ENCODE peak calls at places on chromosomes 3 and 15, in ten cellular contexts. One of them, this sample, is unnamed.

GRCh38 chr15:74396445-74397238 is 29.2 kb upstream of the CYP11A1 start:
- DNase-seq in fibroblast of lung: peak
- DNase-seq in hepatocyte: peak
- DNase-seq in epithelial cell of esophagus: peak
- DNase-seq in AG10803: peak
- DNase-seq in skeletal muscle cell: no peak
- DNase-seq in A549: peak
- DNase-seq in body of pancreas: no peak
- DNase-seq in neural progenitor cell: no peak
- DNase-seq in ascending aorta: no peak
- DNase-seq in this sample: peak

GRCh38 chr3:126895178-126896066 is 87.5 kb upstream of the PLXNA1 start:
- DNase-seq in fibroblast of lung: no peak
- DNase-seq in hepatocyte: no peak
- DNase-seq in epithelial cell of esophagus: peak
- DNase-seq in AG10803: peak
- DNase-seq in skeletal muscle cell: no peak
- DNase-seq in A549: peak
- DNase-seq in body of pancreas: peak
- DNase-seq in neural progenitor cell: no peak
- DNase-seq in ascending aorta: peak
- DNase-seq in this sample: no peak

GRCh38 chr3:43001094-43001553 is 22.0 kb downstream of the GASK1A start:
- DNase-seq in fibroblast of lung: peak
- DNase-seq in hepatocyte: peak
- DNase-seq in epithelial cell of esophagus: peak
- DNase-seq in AG10803: peak
- DNase-seq in skeletal muscle cell: peak
- DNase-seq in A549: no peak
- DNase-seq in body of pancreas: peak
- DNase-seq in neural progenitor cell: no peak
- DNase-seq in ascending aorta: peak
- DNase-seq in this sample: no peak

GRCh38 chr3:175852560-175852959 is 993.4 kb downstream of the NAALADL2 start:
- DNase-seq in fibroblast of lung: no peak
- DNase-seq in hepatocyte: no peak
- DNase-seq in epithelial cell of esophagus: no peak
- DNase-seq in AG10803: no peak
- DNase-seq in skeletal muscle cell: no peak
- DNase-seq in A549: no peak
- DNase-seq in body of pancreas: no peak
- DNase-seq in neural progenitor cell: no peak
- DNase-seq in ascending aorta: no peak
- DNase-seq in this sample: no peak

GRCh38 chr3:194254032-194254431 is 97.1 kb downstream of the CPN2 start:
- DNase-seq in fibroblast of lung: no peak
- DNase-seq in hepatocyte: no peak
- DNase-seq in epithelial cell of esophagus: no peak
- DNase-seq in AG10803: no peak
- DNase-seq in skeletal muscle cell: no peak
- DNase-seq in A549: no peak
- DNase-seq in body of pancreas: no peak
- DNase-seq in neural progenitor cell: no peak
- DNase-seq in ascending aorta: no peak
- DNase-seq in this sample: peak

GRCh38 chr15:63292771-63293170 is 15.4 kb downstream of the APH1B start:
- DNase-seq in fibroblast of lung: peak
- DNase-seq in hepatocyte: no peak
- DNase-seq in epithelial cell of esophagus: peak
- DNase-seq in AG10803: peak
- DNase-seq in skeletal muscle cell: no peak
- DNase-seq in A549: no peak
- DNase-seq in body of pancreas: no peak
- DNase-seq in neural progenitor cell: no peak
- DNase-seq in ascending aorta: no peak
- DNase-seq in this sample: no peak

GRCh38 chr3:114539525-114539924 is 245.7 kb downstream of the TIGIT start:
- DNase-seq in fibroblast of lung: peak
- DNase-seq in hepatocyte: no peak
- DNase-seq in epithelial cell of esophagus: no peak
- DNase-seq in AG10803: no peak
- DNase-seq in skeletal muscle cell: no peak
- DNase-seq in A549: no peak
- DNase-seq in body of pancreas: no peak
- DNase-seq in neural progenitor cell: no peak
- DNase-seq in ascending aorta: no peak
- DNase-seq in this sample: no peak

GRCh38 chr15:82808634-82809041 is 790 bp upstream of the WHAMM start:
- DNase-seq in fibroblast of lung: no peak
- DNase-seq in hepatocyte: no peak
- DNase-seq in epithelial cell of esophagus: no peak
- DNase-seq in AG10803: no peak
- DNase-seq in skeletal muscle cell: no peak
- DNase-seq in A549: no peak
- DNase-seq in body of pancreas: no peak
- DNase-seq in neural progenitor cell: no peak
- DNase-seq in ascending aorta: no peak
- DNase-seq in this sample: no peak

GRCh38 chr3:55202320-55202719 is 274.5 kb upstream of the LRTM1 start:
- DNase-seq in fibroblast of lung: peak
- DNase-seq in hepatocyte: no peak
- DNase-seq in epithelial cell of esophagus: no peak
- DNase-seq in AG10803: peak
- DNase-seq in skeletal muscle cell: peak
- DNase-seq in A549: no peak
- DNase-seq in body of pancreas: no peak
- DNase-seq in neural progenitor cell: no peak
- DNase-seq in ascending aorta: no peak
- DNase-seq in this sample: no peak

GRCh38 chr15:67812232-67812631 is 13.1 kb upstream of the SKOR1 start:
- DNase-seq in fibroblast of lung: no peak
- DNase-seq in hepatocyte: no peak
- DNase-seq in epithelial cell of esophagus: no peak
- DNase-seq in AG10803: no peak
- DNase-seq in skeletal muscle cell: no peak
- DNase-seq in A549: no peak
- DNase-seq in body of pancreas: no peak
- DNase-seq in neural progenitor cell: no peak
- DNase-seq in ascending aorta: peak
- DNase-seq in this sample: no peak
- H3K4me3 ChIP-seq in fibroblast of lung: no peak
- H3K4me3 ChIP-seq in hepatocyte: no peak
- H3K4me3 ChIP-seq in epithelial cell of esophagus: no peak
- H3K4me3 ChIP-seq in AG10803: no peak
- H3K4me3 ChIP-seq in skeletal muscle cell: no peak
- H3K4me3 ChIP-seq in A549: no peak
- H3K4me3 ChIP-seq in body of pancreas: no peak
- H3K4me3 ChIP-seq in neural progenitor cell: no peak
- H3K4me3 ChIP-seq in ascending aorta: no peak
- H3K4me3 ChIP-seq in this sample: no peak

DNA sequence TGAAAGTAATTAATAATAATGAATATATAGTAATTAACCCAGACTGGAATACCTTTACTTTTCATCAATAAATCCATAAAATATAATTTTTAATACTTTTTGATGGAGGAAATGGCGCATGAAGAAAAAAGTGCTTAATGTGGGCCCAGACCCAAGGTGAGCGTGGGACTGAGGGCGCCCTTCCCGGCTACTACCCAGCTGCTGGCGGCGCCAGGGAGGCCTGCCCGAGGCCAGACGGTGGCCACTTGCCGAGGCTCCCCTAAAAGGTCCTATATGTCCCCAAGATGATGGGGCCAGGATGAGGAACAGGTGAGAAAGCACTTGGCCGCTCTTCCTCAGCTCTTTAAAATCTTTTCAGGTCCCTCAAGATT is 29.1 kb downstream of the CCNL1 start:
- DNase-seq in fibroblast of lung: no peak
- DNase-seq in hepatocyte: no peak
- DNase-seq in epithelial cell of esophagus: no peak
- DNase-seq in AG10803: no peak
- DNase-seq in skeletal muscle cell: no peak
- DNase-seq in A549: no peak
- DNase-seq in body of pancreas: peak
- DNase-seq in neural progenitor cell: peak
- DNase-seq in ascending aorta: no peak
- DNase-seq in this sample: no peak
- H3K4me3 ChIP-seq in fibroblast of lung: no peak
- H3K4me3 ChIP-seq in hepatocyte: no peak
- H3K4me3 ChIP-seq in epithelial cell of esophagus: no peak
- H3K4me3 ChIP-seq in AG10803: no peak
- H3K4me3 ChIP-seq in skeletal muscle cell: no peak
- H3K4me3 ChIP-seq in A549: peak
- H3K4me3 ChIP-seq in body of pancreas: no peak
- H3K4me3 ChIP-seq in neural progenitor cell: no peak
- H3K4me3 ChIP-seq in ascending aorta: no peak
- H3K4me3 ChIP-seq in this sample: no peak

GRCh38 chr3:158552124-158552523 is 18.9 kb upstream of the MLF1 start:
- DNase-seq in fibroblast of lung: no peak
- DNase-seq in hepatocyte: no peak
- DNase-seq in epithelial cell of esophagus: no peak
- DNase-seq in AG10803: no peak
- DNase-seq in skeletal muscle cell: no peak
- DNase-seq in A549: no peak
- DNase-seq in body of pancreas: no peak
- DNase-seq in neural progenitor cell: no peak
- DNase-seq in ascending aorta: no peak
- DNase-seq in this sample: no peak
- H3K4me3 ChIP-seq in fibroblast of lung: no peak
- H3K4me3 ChIP-seq in hepatocyte: no peak
- H3K4me3 ChIP-seq in epithelial cell of esophagus: no peak
- H3K4me3 ChIP-seq in AG10803: no peak
- H3K4me3 ChIP-seq in skeletal muscle cell: no peak
- H3K4me3 ChIP-seq in A549: no peak
- H3K4me3 ChIP-seq in body of pancreas: no peak
- H3K4me3 ChIP-seq in neural progenitor cell: no peak
- H3K4me3 ChIP-seq in ascending aorta: no peak
- H3K4me3 ChIP-seq in this sample: no peak

DNA sequence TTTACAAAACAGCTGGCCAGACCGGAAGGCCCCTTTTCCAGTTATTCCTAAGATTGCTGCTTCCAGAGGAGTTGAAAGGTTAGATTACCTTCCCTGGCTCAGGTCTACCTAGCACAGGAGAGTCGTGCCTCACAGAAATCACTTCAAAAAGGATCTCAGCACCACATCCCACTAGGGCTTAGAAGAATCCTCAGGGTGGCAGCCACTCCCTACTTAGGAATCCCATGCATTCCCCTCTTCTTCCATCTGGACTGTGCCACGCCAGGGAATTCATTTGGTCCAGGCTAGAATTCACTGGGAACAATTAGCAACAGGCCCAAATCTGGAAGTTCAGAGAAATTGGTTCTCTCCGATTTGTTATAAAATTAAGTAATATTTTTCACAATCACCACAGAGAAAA is 226.4 kb upstream of the IL12A start:
- DNase-seq in fibroblast of lung: peak
- DNase-seq in hepatocyte: no peak
- DNase-seq in epithelial cell of esophagus: peak
- DNase-seq in AG10803: peak
- DNase-seq in skeletal muscle cell: no peak
- DNase-seq in A549: peak
- DNase-seq in body of pancreas: no peak
- DNase-seq in neural progenitor cell: peak
- DNase-seq in ascending aorta: no peak
- DNase-seq in this sample: no peak
- H3K4me3 ChIP-seq in fibroblast of lung: no peak
- H3K4me3 ChIP-seq in hepatocyte: no peak
- H3K4me3 ChIP-seq in epithelial cell of esophagus: no peak
- H3K4me3 ChIP-seq in AG10803: peak
- H3K4me3 ChIP-seq in skeletal muscle cell: no peak
- H3K4me3 ChIP-seq in A549: peak
- H3K4me3 ChIP-seq in body of pancreas: no peak
- H3K4me3 ChIP-seq in neural progenitor cell: no peak
- H3K4me3 ChIP-seq in ascending aorta: peak
- H3K4me3 ChIP-seq in this sample: no peak

GRCh38 chr3:56782215-56782614 is 19.5 kb downstream of the ARHGEF3 start:
- DNase-seq in fibroblast of lung: no peak
- DNase-seq in hepatocyte: no peak
- DNase-seq in epithelial cell of esophagus: no peak
- DNase-seq in AG10803: no peak
- DNase-seq in skeletal muscle cell: no peak
- DNase-seq in A549: no peak
- DNase-seq in body of pancreas: no peak
- DNase-seq in neural progenitor cell: peak
- DNase-seq in ascending aorta: no peak
- DNase-seq in this sample: no peak
- H3K4me3 ChIP-seq in fibroblast of lung: no peak
- H3K4me3 ChIP-seq in hepatocyte: no peak
- H3K4me3 ChIP-seq in epithelial cell of esophagus: no peak
- H3K4me3 ChIP-seq in AG10803: no peak
- H3K4me3 ChIP-seq in skeletal muscle cell: no peak
- H3K4me3 ChIP-seq in A549: no peak
- H3K4me3 ChIP-seq in body of pancreas: no peak
- H3K4me3 ChIP-seq in neural progenitor cell: no peak
- H3K4me3 ChIP-seq in ascending aorta: no peak
- H3K4me3 ChIP-seq in this sample: no peak

DNA sequence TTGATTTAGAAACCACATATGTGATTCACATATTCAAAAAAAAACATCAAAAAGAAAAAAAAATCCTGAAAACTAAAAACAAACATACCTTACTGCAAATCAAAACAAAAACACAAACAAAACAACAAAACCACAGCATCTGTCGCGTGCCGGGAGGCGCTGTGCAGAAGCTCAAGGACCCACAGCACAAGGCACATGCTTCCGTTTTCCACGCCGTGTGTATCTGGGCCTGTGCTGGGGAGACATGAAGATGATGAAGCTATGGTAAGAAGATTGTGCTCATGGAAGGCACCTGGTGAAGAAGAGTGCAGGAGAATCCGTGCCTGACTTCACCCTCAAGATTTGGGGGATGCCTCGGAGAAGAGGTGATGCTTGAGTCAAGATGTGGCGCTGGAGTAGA is 788.9 kb upstream of the ARRDC4 start:
- DNase-seq in fibroblast of lung: no peak
- DNase-seq in hepatocyte: no peak
- DNase-seq in epithelial cell of esophagus: no peak
- DNase-seq in AG10803: no peak
- DNase-seq in skeletal muscle cell: no peak
- DNase-seq in A549: no peak
- DNase-seq in body of pancreas: no peak
- DNase-seq in neural progenitor cell: no peak
- DNase-seq in ascending aorta: no peak
- DNase-seq in this sample: no peak
- H3K4me3 ChIP-seq in fibroblast of lung: no peak
- H3K4me3 ChIP-seq in hepatocyte: no peak
- H3K4me3 ChIP-seq in epithelial cell of esophagus: no peak
- H3K4me3 ChIP-seq in AG10803: no peak
- H3K4me3 ChIP-seq in skeletal muscle cell: no peak
- H3K4me3 ChIP-seq in A549: no peak
- H3K4me3 ChIP-seq in body of pancreas: no peak
- H3K4me3 ChIP-seq in neural progenitor cell: no peak
- H3K4me3 ChIP-seq in ascending aorta: no peak
- H3K4me3 ChIP-seq in this sample: no peak

This sample was measured in NB4.